ENCODE peak calls at places on chromosomes 7 and 10, in nine cellular contexts. Y, N, V, E, U, P, D, B and O are unnamed samples.

GRCh38 chr10:60138842-60139241 is 232.5 kb upstream of the CCDC6 start:
- DNase-seq in P (no peak), Y (no peak), N (no peak), D (no peak), B (no peak), E (no peak), U (no peak), V (no peak), O (no peak)

GRCh38 chr10:33377658-33378025 is 43.2 kb upstream of the NRP1 start:
- DNase-seq in U (no peak), N (no peak), B (no peak), E (no peak), Y (no peak), D (no peak), P (no peak), V (no peak), O (no peak)

GRCh38 chr10:59387951-59388431 is 25.6 kb upstream of the FAM13C start:
- DNase-seq in V (no peak), P (no peak), D (no peak), B (no peak), Y (no peak), N (no peak), U (no peak), E (no peak), O (no peak)

GRCh38 chr7:90488220-90488619 is 18.8 kb downstream of the PTTG1IP2 start:
- DNase-seq in N (no peak), P (no peak), E (no peak), Y (no peak), B (no peak), D (no peak), U (no peak), V (no peak), O (no peak)

GRCh38 chr10:32049113-32049512 is 7.1 kb downstream of the KIF5B start:
- DNase-seq in U (no peak), B (no peak), E (no peak), D (no peak), Y (no peak), P (no peak), N (no peak), V (no peak), O (no peak)

GRCh38 chr7:123802249-123802648 is 42.7 kb upstream of the HYAL4 start:
- DNase-seq in D (no peak), N (no peak), E (no peak), Y (no peak), U (no peak), P (no peak), V (no peak), B (no peak), O (no peak)

GRCh38 chr10:29795856-29796255 is 161.1 kb upstream of the SVIL start:
- DNase-seq in D (no peak), V (no peak), Y (no peak), P (no peak), U (no peak), B (no peak), N (no peak), E (no peak), O (no peak)

GRCh38 chr10:118444016-118444415 is 101.9 kb upstream of the FAM204A start:
- DNase-seq in P (no peak), B (no peak), V (no peak), E (no peak), D (no peak), Y (no peak), U (no peak), N (no peak), O (no peak)

GRCh38 chr10:87658383-87658795 is 1.3 kb upstream of the PAPSS2 start:
- DNase-seq in B (no peak), E (no peak), V (no peak), Y (no peak), D (no peak), P (no peak), U (no peak), N (no peak), O (no peak)

GRCh38 chr10:96720422-96721206 is at the start of gene PIK3AP1:
- DNase-seq in V (peak; percentile 74), Y (peak; percentile 80), B (peak; percentile 68), N (peak; percentile 56), P (peak; percentile 51), U (peak; percentile 90), E (no peak), D (peak; percentile 47), O (no peak)

GRCh38 chr7:26930201-26930600 is 65.8 kb upstream of the SKAP2 start:
- DNase-seq in Y (no peak), N (no peak), D (no peak), P (no peak), E (peak; percentile 69), U (no peak), V (no peak), B (no peak), O (no peak)

GRCh38 chr7:27346531-27347260 is 104.1 kb downstream of the EVX1 start:
- DNase-seq in N (peak; percentile 82), Y (peak; percentile 19), P (peak; percentile 35), D (no peak), E (peak; percentile 98), V (no peak), U (no peak), B (peak; percentile 8), O (no peak)

GRCh38 chr7:102129636-102130370 is 156.9 kb upstream of the SH2B2 start:
- DNase-seq in U (no peak), V (no peak), B (no peak), D (no peak), Y (no peak), P (no peak), E (no peak), N (no peak), O (peak; percentile 24)

GRCh38 chr10:124037784-124038183 is 55.6 kb downstream of the CHST15 start:
- DNase-seq in U (no peak), Y (no peak), B (no peak), P (no peak), V (no peak), D (no peak), N (no peak), E (no peak), O (no peak)

GRCh38 chr7:128053991-128054390 is 22.8 kb upstream of the LRRC4 start:
- DNase-seq in B (no peak), V (no peak), U (no peak), N (no peak), Y (no peak), E (no peak), P (no peak), D (no peak), O (no peak)
- TF ChIP-seq CTCF in B (no peak), V (no peak), U (no peak), N (no peak), Y (no peak), E (no peak), P (no peak), D (no peak), O (no peak)

GRCh38 chr7:70808876-70809275 is 323.1 kb upstream of the GALNT17 start:
- DNase-seq in E (no peak), N (no peak), P (no peak), D (no peak), V (no peak), Y (no peak), U (peak; percentile 48), B (no peak), O (no peak)

GRCh38 chr7:70812511-70812910 is 319.4 kb upstream of the GALNT17 start:
- DNase-seq in N (no peak), U (no peak), Y (no peak), B (no peak), D (no peak), V (no peak), E (no peak), P (no peak), O (no peak)

GRCh38 chr7:70805360-70805759 is 326.6 kb upstream of the GALNT17 start:
- DNase-seq in U (no peak), D (no peak), P (no peak), V (no peak), N (no peak), E (no peak), Y (no peak), B (no peak), O (no peak)

GRCh38 chr7:70810558-70811139 is 321.3 kb upstream of the GALNT17 start:
- DNase-seq in P (no peak), N (no peak), V (no peak), U (no peak), E (no peak), Y (no peak), B (no peak), D (no peak), O (no peak)

DNA sequence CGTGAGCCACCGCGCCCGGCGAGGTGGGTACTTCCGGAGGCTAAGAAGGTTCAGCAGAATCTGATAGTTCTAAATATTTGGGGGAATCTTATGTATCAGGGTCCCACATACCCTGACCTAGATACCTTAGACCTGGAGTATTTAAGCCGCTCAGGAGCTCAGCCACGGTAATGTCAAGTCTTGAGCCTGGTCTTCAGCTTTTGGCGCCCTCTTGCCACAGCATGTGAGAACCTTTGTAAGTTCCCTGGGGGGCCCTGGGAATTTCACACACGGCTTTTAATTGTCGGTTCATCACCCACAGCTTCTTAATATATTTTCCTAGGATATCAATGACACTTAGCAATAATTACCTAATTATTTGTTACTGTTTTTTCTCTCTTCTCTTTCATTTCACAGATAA is 324.3 kb upstream of the GALNT17 start:
- DNase-seq in B (no peak), U (no peak), V (no peak), E (no peak), P (no peak), D (no peak), N (no peak), Y (no peak), O (no peak)
- TF ChIP-seq CTCF in B (no peak), U (no peak), V (no peak), E (no peak), P (no peak), D (no peak), N (no peak), Y (no peak), O (no peak)

GRCh38 chr10:3433988-3434387 is 261.4 kb upstream of the PITRM1 start:
- DNase-seq in U (no peak), E (no peak), N (no peak), Y (no peak), V (no peak), B (no peak), D (no peak), P (no peak), O (no peak)

GRCh38 chr10:3430501-3430900 is 257.9 kb upstream of the PITRM1 start:
- DNase-seq in P (no peak), Y (no peak), B (no peak), D (no peak), V (no peak), E (no peak), U (no peak), N (no peak), O (no peak)

GRCh38 chr10:3433131-3433530 is 260.5 kb upstream of the PITRM1 start:
- DNase-seq in N (no peak), U (no peak), E (no peak), V (no peak), B (no peak), P (no peak), D (no peak), Y (no peak), O (no peak)

GRCh38 chr10:3429651-3430050 is 257.1 kb upstream of the PITRM1 start:
- DNase-seq in D (no peak), B (no peak), Y (no peak), V (no peak), N (no peak), E (no peak), U (no peak), P (no peak), O (no peak)

GRCh38 chr10:3432089-3432488 is 259.5 kb upstream of the PITRM1 start:
- DNase-seq in P (no peak), D (no peak), V (no peak), E (no peak), Y (no peak), B (no peak), N (no peak), U (no peak), O (no peak)
- TF ChIP-seq CTCF in P (no peak), D (no peak), V (no peak), E (no peak), Y (no peak), B (no peak), N (no peak), U (no peak), O (no peak)

GRCh38 chr7:101104193-101104713 is 19.0 kb downstream of the TRIM56 start:
- DNase-seq in P (no peak), U (no peak), E (no peak), Y (no peak), V (no peak), D (no peak), B (no peak), N (no peak), O (no peak)
- TF ChIP-seq CTCF in P (no peak), U (no peak), E (no peak), Y (no peak), V (no peak), D (no peak), B (no peak), N (no peak), O (no peak)